ENCODE peak calls at places on chromosomes 7 and 10, in seven cellular contexts. V is heart left ventricle, Z is PC-3, B is esophagus muscularis mucosa, R is keratinocyte, P is hepatocyte, Y is GM23338. M is an unnamed sample. For H3K36me3, the result is how much of the 10 kb centered on the place peaks cover.

GRCh38 chr10:28177944-28178637 is 124.8 kb downstream of the MPP7 start:
- DNase-seq in P (no peak), R (no peak), V (no peak), B (no peak), Y (no peak), Z (no peak), M (peak)

GRCh38 chr10:27433976-27434375 is 70.1 kb upstream of the RAB18 start:
- DNase-seq in Y (no peak), Z (peak), R (no peak), P (no peak), B (no peak), V (no peak), M (no peak)

GRCh38 chr7:75869776-75870379 is 9.0 kb upstream of the RHBDD2 start:
- DNase-seq in Y (no peak), V (no peak), R (no peak), Z (peak), B (no peak), P (no peak), M (no peak)

GRCh38 chr10:1968257-1969025 is 231.1 kb upstream of the ADARB2 start:
- DNase-seq in R (no peak), P (no peak), B (peak), Z (no peak), V (no peak), Y (no peak), M (no peak)

GRCh38 chr10:76429331-76429625 is 997.9 kb downstream of the LRMDA start:
- DNase-seq in Z (no peak), Y (no peak), P (no peak), R (no peak), V (no peak), B (no peak), M (no peak)

GRCh38 chr10:70404906-70405824 is 1.2 kb downstream of the EIF4EBP2 start:
- DNase-seq in Y (peak), Z (peak), B (peak), R (no peak), V (peak), P (peak), M (peak)

GRCh38 chr10:70122742-70123141 is 9.9 kb downstream of the AIFM2 start:
- DNase-seq in R (no peak), B (no peak), P (no peak), Z (no peak), Y (no peak), V (no peak), M (no peak)

GRCh38 chr7:17405786-17406185 is 107.3 kb downstream of the AHR start:
- DNase-seq in R (no peak), B (no peak), V (no peak), Y (no peak), Z (peak), P (peak), M (no peak)

GRCh38 chr10:112953760-112954159 is 3.7 kb downstream of the TCF7L2 start:
- DNase-seq in V (no peak), Y (no peak), R (no peak), P (peak), B (no peak), Z (peak), M (no peak)

DNA sequence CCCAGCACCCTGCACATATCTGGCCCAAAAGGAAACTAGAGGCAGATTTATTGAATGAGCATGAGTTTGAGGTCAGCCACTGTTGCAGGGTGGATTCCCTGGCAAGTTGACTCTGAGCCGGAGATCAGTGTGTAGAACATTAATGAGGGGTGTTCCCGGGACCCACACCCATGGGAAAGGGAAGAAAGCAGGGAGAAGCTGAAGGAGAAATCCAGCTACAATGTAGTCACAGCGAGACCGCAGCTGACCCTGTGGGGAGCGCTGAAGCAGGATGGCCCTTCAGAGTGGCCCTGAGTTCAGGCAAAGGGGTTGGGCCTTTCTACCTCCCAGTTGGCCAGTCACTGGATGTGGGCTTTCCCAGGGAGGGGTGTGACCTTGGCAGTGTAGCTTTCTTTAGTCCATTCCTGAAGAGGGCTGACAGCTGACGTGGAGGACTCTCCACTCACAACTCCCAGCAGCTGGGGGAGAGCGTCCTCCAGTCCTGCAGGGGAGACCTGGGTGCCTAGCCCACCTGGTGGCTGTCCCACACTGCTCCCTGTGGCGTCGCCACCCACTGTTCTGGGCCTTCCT is 324.2 kb upstream of the ZMIZ1 start:
- DNase-seq in B (no peak), V (no peak), Z (no peak), P (peak), Y (no peak), R (no peak), M (no peak)
- H3K36me3 ChIP-seq in B (under half), V (under half), Z (under half), P (under half), Y (under half), R (under half), M (under half)

GRCh38 chr10:30435068-30435422 is 1.1 kb downstream of the MAP3K8 start:
- DNase-seq in V (no peak), R (no peak), Y (no peak), P (peak), B (no peak), Z (no peak), M (no peak)

GRCh38 chr10:30437039-30437781 is 3.2 kb downstream of the MAP3K8 start:
- DNase-seq in B (no peak), R (no peak), P (no peak), Y (no peak), V (no peak), Z (peak), M (peak)

GRCh38 chr10:30436200-30436599 is 2.2 kb downstream of the MAP3K8 start:
- DNase-seq in Y (peak), Z (peak), R (no peak), B (no peak), V (no peak), P (peak), M (no peak)

GRCh38 chr10:30438016-30438850 is 4.2 kb downstream of the MAP3K8 start:
- DNase-seq in R (no peak), Y (no peak), B (no peak), P (no peak), Z (no peak), V (no peak), M (no peak)

DNA sequence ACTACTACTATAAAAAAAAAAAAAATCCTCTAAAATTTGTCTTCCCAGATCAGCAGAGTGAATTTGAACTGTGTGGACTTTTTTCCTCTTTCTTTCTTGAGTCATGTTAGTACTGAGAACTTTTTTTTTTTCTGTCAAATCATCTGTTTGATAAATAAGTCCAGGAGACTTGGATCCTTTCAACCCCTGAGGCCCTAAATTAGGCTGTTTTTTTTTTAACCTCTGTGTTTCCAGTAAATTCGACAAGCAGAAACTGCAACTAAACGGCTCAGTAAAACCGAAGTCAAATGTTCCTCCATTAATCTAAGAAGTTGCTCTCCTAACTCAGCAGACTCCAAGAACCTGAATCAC is 2.7 kb downstream of the MAP3K8 start:
- DNase-seq in B (no peak), P (no peak), V (no peak), R (no peak), Y (no peak), Z (no peak), M (no peak)
- H3K4me3 ChIP-seq in B (peak), P (no peak), V (no peak), R (no peak), Y (peak), Z (peak), M (no peak)

DNA sequence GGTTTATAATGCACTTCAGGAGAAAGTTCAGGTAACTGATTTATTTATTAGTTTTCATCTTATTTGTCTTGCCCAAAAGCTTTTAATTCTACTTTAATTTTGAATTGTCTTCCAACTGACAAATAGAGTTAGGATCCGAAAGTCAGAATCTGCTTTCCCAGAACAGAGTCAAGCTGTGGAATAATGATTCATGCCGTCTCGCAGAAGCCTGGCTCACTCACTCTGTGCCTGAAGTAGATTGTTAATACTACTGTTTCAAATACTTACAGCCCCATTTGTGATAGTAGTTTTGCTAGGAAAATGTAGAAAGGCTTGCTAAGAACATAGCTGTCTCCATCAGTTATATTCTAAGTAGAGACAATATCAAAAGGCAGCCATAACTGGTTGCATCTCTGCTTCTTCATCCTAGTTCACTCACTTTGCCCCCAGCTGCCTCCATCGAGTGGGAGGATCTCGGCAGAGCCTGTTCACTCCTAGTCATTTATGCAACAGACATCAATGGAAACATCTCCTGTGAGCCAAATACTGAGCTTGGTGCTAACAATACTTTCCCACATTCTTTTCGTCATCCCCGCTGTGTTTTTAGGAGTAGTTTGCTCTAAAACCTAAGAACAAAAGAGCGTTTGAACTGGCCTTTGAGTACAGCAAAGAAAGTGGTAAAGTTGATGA is 28.0 kb downstream of the ABRAXAS2 start:
- DNase-seq in P (no peak), Z (no peak), Y (no peak), R (no peak), V (no peak), B (no peak), M (no peak)
- H3K36me3 ChIP-seq in P (under half), Z (under half), Y (under half), R (under half), V (under half), B (half or more), M (under half)

GRCh38 chr7:152054377-152055230 is 29.1 kb downstream of the GALNT11 start:
- DNase-seq in Y (peak), P (peak), R (no peak), Z (no peak), B (no peak), V (no peak), M (no peak)
- H3K4me3 ChIP-seq in Y (no peak), P (no peak), R (no peak), Z (no peak), B (no peak), V (no peak), M (no peak)

GRCh38 chr10:122216047-122216446 is 55.0 kb upstream of the BTBD16 start:
- DNase-seq in Z (no peak), V (no peak), R (no peak), Y (no peak), P (no peak), B (no peak), M (no peak)

GRCh38 chr10:122220736-122221135 is 50.4 kb upstream of the BTBD16 start:
- DNase-seq in B (no peak), V (no peak), P (no peak), Y (no peak), Z (no peak), R (no peak), M (no peak)

GRCh38 chr10:122221958-122222357 is 49.1 kb upstream of the BTBD16 start:
- DNase-seq in V (no peak), P (no peak), Y (no peak), Z (no peak), B (no peak), R (no peak), M (no peak)

GRCh38 chr10:122222638-122223037 is 48.5 kb upstream of the BTBD16 start:
- DNase-seq in B (no peak), Z (no peak), R (no peak), V (no peak), Y (no peak), P (no peak), M (no peak)

GRCh38 chr10:122219340-122219739 is 51.8 kb upstream of the BTBD16 start:
- DNase-seq in Y (no peak), P (no peak), R (no peak), B (no peak), V (no peak), Z (no peak), M (no peak)
- H3K36me3 ChIP-seq in Y (under half), P (under half), R (under half), B (under half), V (under half), Z (under half), M (under half)

GRCh38 chr10:68336952-68337351 is 4.2 kb upstream of the PBLD start:
- DNase-seq in V (no peak), Y (no peak), R (no peak), B (no peak), Z (no peak), P (no peak), M (no peak)

GRCh38 chr10:68333058-68333395 is 299 bp upstream of the PBLD start:
- DNase-seq in Z (no peak), V (no peak), R (no peak), Y (no peak), P (no peak), B (no peak), M (no peak)

GRCh38 chr10:68333905-68334431 is 1.2 kb upstream of the PBLD start:
- DNase-seq in Y (no peak), V (no peak), B (no peak), R (no peak), Z (no peak), P (no peak), M (no peak)

GRCh38 chr10:68333452-68333851 is 724 bp upstream of the PBLD start:
- DNase-seq in B (no peak), V (no peak), Y (no peak), R (no peak), P (no peak), Z (no peak), M (no peak)

DNA sequence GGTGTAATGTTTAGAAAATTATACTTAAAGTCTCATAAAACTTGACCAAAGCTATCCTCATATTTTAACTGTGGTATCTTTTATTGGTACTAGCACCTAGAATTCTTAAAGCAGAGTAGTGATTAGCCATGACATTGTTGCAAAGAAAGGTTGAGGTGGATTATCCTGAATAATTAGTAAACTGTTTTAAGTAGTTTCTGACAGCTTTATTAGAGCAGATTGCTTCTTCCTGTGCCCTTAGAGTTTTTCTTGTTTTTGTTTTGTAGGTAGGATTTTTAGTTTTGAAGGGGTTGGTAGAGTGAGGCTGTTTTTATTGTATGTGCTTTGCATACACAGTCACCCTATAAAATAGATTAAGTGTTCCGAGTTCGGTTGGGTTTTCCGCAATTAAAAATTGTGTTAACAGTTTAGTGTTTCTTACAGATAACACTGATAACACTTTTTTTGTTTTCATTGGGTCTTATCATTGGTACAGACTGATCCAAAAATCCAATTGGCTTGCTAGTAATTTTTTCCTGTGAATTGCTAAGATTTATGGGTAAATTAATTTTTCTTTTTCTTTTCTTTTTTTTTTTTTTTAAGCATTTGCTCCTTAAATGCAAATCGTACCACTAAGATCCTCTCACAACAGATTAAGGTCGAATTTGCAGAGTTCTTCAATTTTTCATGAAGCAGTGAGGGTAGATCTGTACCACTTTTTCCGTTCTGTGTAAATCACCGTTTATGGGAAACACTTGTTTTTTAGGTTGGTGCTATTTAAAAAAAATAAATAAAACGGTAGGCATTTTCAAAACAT is 2.1 kb upstream of the PBLD start:
- DNase-seq in Z (no peak), V (no peak), P (no peak), Y (no peak), B (no peak), R (no peak), M (no peak)
- H3K4me3 ChIP-seq in Z (peak), V (no peak), P (peak), Y (peak), B (peak), R (peak), M (no peak)

DNA sequence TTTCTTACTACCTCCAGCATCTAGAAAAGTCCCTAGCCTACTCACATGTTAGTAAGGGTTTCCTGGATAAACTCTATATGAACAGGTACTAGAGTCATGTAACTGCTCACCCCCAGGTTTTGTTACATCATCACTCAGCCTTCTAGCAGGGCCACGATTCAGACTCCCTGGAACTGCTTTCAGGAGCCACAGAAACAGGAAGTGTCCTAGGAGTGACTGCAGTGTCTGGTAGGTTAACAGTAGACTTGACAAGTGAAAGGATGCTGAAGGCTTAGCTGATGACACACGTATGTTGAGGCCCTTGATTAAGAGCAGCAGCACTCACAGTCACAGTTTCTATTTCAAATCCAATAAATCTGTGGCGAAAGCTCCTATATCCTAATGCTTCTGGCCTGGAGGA is 101.2 kb downstream of the DNMBP start:
- DNase-seq in V (no peak), Y (no peak), Z (no peak), P (no peak), R (no peak), B (no peak), M (no peak)
- H3K36me3 ChIP-seq in V (under half), Y (half or more), Z (under half), P (under half), R (under half), B (under half), M (under half)

GRCh38 chr7:26372738-26373137 is 81.1 kb downstream of the SNX10 start:
- DNase-seq in Y (no peak), R (no peak), B (no peak), P (no peak), V (no peak), Z (no peak), M (no peak)
- H3K4me3 ChIP-seq in Y (no peak), R (no peak), B (no peak), P (no peak), V (no peak), Z (no peak), M (no peak)

DNA sequence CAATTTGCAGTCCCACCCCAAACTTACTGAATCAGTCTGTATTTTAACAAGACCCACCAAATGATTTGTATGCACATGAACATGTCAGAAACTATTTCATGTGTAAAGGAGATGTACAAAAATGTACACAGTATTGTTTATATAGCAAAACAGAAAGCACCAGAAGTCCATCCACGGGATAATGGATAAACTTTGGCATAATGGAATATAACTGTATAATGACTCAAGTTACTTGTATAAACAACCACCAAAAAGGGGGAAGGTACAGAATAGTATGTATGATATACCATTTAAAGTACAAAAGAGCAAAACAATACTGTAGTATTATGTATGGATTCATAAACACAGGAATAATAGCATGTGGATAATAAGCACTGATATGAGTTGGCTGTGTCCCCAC is 22.4 kb downstream of the NUP42 start:
- DNase-seq in P (no peak), B (no peak), R (no peak), V (no peak), Y (no peak), Z (no peak), M (no peak)
- H3K36me3 ChIP-seq in P (under half), B (under half), R (under half), V (under half), Y (under half), Z (under half), M (under half)

GRCh38 chr10:5291501-5292195 is 73.1 kb upstream of the UCN3 start:
- DNase-seq in R (peak), Z (peak), P (peak), B (peak), Y (no peak), V (peak), M (peak)
- H3K4me3 ChIP-seq in R (no peak), Z (no peak), P (no peak), B (no peak), Y (no peak), V (no peak), M (no peak)